ENCODE peak calls at places on chromosomes 12 and 14, in four cellular contexts. Y is omental fat pad; Q is mesothelial cell of epicardium; H is activated CD4-positive, alpha-beta T cell treated with anti-CD3 and anti-CD28 coated beads for 24 hours. C is an unnamed sample.

GRCh38 chr14:102998393-102998792 is 59.0 kb downstream of the CDC42BPB start:
- DNase-seq in Y (no peak), Q (no peak), H (no peak), C (no peak)

GRCh38 chr12:102454808-102455760 is 25.3 kb downstream of the IGF1 start:
- DNase-seq in Y (no peak), Q (no peak), H (no peak), C (peak)

GRCh38 chr14:63361790-63362189 is 43.1 kb upstream of the GPHB5 start:
- DNase-seq in Y (no peak), Q (no peak), H (no peak), C (no peak)

GRCh38 chr12:105676694-105677093 is 346.2 kb downstream of the C12orf75 start:
- DNase-seq in Y (no peak), Q (no peak), H (no peak), C (no peak)

GRCh38 chr14:64769096-64770020 is 65.1 kb downstream of the PLEKHG3 start:
- DNase-seq in Y (no peak), Q (no peak), H (no peak), C (no peak)

GRCh38 chr14:76929927-76930326 is 98.6 kb downstream of the IRF2BPL start:
- DNase-seq in Y (no peak), Q (no peak), H (no peak), C (no peak)

GRCh38 chr12:78060186-78060585 is 229.5 kb downstream of the NAV3 start:
- DNase-seq in Y (no peak), Q (no peak), H (no peak), C (no peak)

GRCh38 chr14:64639340-64639821 is 64.8 kb upstream of the PLEKHG3 start:
- DNase-seq in Y (no peak), Q (no peak), H (no peak), C (peak)

GRCh38 chr12:1926274-1926673 is 7.8 kb upstream of the CACNA2D4 start:
- DNase-seq in Y (no peak), Q (no peak), H (no peak), C (no peak)

GRCh38 chr14:89445252-89445973 is 28.4 kb upstream of the FOXN3 start:
- DNase-seq in Y (no peak), Q (no peak), H (no peak), C (no peak)

GRCh38 chr12:115312901-115313300 is 628.9 kb upstream of the TBX3 start:
- DNase-seq in Y (no peak), Q (no peak), H (no peak), C (no peak)

GRCh38 chr12:98421336-98421735 is 94.1 kb upstream of the TMPO start:
- DNase-seq in Y (no peak), Q (no peak), H (no peak), C (no peak)

GRCh38 chr12:88577537-88577936 is 2.7 kb downstream of the KITLG start:
- DNase-seq in Y (no peak), Q (no peak), H (no peak), C (no peak)

GRCh38 chr12:269216-269615 is 6.6 kb upstream of the SLC6A13 start:
- DNase-seq in Y (no peak), Q (no peak), H (no peak), C (no peak)

GRCh38 chr14:49461529-49462401 is 124.4 kb downstream of the RPS29 start:
- DNase-seq in Y (peak), Q (no peak), H (peak), C (peak)

GRCh38 chr14:100872241-100872640 is 31.3 kb downstream of the RTL1 start:
- DNase-seq in Y (no peak), Q (no peak), H (no peak), C (no peak)

GRCh38 chr12:110791589-110791988 is 48.9 kb upstream of the PPP1CC start:
- DNase-seq in Y (no peak), Q (no peak), H (no peak), C (no peak)

GRCh38 chr12:6062427-6063378 is 61.8 kb downstream of the VWF start:
- DNase-seq in Y (no peak), Q (peak), H (peak), C (peak)

GRCh38 chr14:81122326-81122725 is 98.4 kb downstream of the GTF2A1 start:
- DNase-seq in Y (no peak), Q (no peak), H (no peak), C (no peak)

GRCh38 chr12:93461503-93461902 is 5.8 kb upstream of the MRPL42 start:
- DNase-seq in Y (no peak), Q (no peak), H (no peak), C (peak)

GRCh38 chr12:6145584-6145983 is 21.1 kb upstream of the VWF start:
- DNase-seq in Y (no peak), Q (no peak), H (no peak), C (no peak)

GRCh38 chr12:49580572-49581535 is 12.9 kb upstream of the MCRS1 start:
- DNase-seq in Y (peak), Q (peak), H (peak), C (peak)

GRCh38 chr12:77064891-77065360 is 443 bp downstream of the E2F7 start:
- DNase-seq in Y (no peak), Q (no peak), H (no peak), C (no peak)

GRCh38 chr14:72716471-72716870 is 177.4 kb downstream of the DPF3 start:
- DNase-seq in Y (no peak), Q (no peak), H (no peak), C (no peak)

GRCh38 chr12:53937596-53938275 is 895 bp upstream of the HOXC13 start:
- DNase-seq in Y (no peak), Q (no peak), H (no peak), C (no peak)

GRCh38 chr12:7856516-7856915 is 16.2 kb downstream of the SLC2A14 start:
- DNase-seq in Y (no peak), Q (no peak), H (no peak), C (no peak)

GRCh38 chr14:90691627-90692026 is 124.6 kb downstream of the TTC7B start:
- DNase-seq in Y (no peak), Q (no peak), H (no peak), C (no peak)